ENCODE peak calls at places on chromosomes 2 and 18, in nine cellular contexts. One of them, this sample, is unnamed.
A peak's percentile ranks its signal among the peaks of the same experiment; 100 is the strongest.

GRCh38 chr2:126828471-126828870 is 70.2 kb upstream of the TEX51 start:
- DNase-seq in prostate gland: no peak
- DNase-seq in spleen: no peak
- DNase-seq in HL-60: peak; percentile 83
- DNase-seq in HCT116: no peak
- DNase-seq in CD8-positive, alpha-beta T cell: no peak
- DNase-seq in suprapubic skin: no peak
- DNase-seq in body of pancreas: no peak
- DNase-seq in pancreas: no peak
- DNase-seq in this sample: no peak

GRCh38 chr2:26591619-26592505 is 49.3 kb downstream of the CIB4 start:
- DNase-seq in prostate gland: no peak
- DNase-seq in spleen: peak; percentile 66
- DNase-seq in HL-60: no peak
- DNase-seq in HCT116: no peak
- DNase-seq in CD8-positive, alpha-beta T cell: no peak
- DNase-seq in suprapubic skin: peak; percentile 25
- DNase-seq in body of pancreas: no peak
- DNase-seq in pancreas: peak; percentile 32
- DNase-seq in this sample: no peak

GRCh38 chr2:237691200-237691907 is 64.0 kb downstream of the LRRFIP1 start:
- DNase-seq in prostate gland: no peak
- DNase-seq in spleen: peak; percentile 100
- DNase-seq in HL-60: no peak
- DNase-seq in HCT116: no peak
- DNase-seq in CD8-positive, alpha-beta T cell: peak; percentile 52
- DNase-seq in suprapubic skin: no peak
- DNase-seq in body of pancreas: peak; percentile 38
- DNase-seq in pancreas: peak; percentile 74
- DNase-seq in this sample: no peak

GRCh38 chr18:38576349-38576748 is 1010.8 kb upstream of the CELF4 start:
- DNase-seq in prostate gland: no peak
- DNase-seq in spleen: no peak
- DNase-seq in HL-60: no peak
- DNase-seq in HCT116: no peak
- DNase-seq in CD8-positive, alpha-beta T cell: no peak
- DNase-seq in suprapubic skin: no peak
- DNase-seq in body of pancreas: no peak
- DNase-seq in pancreas: no peak
- DNase-seq in this sample: no peak

GRCh38 chr18:66344227-66344626 is 259.7 kb downstream of the CDH19 start:
- DNase-seq in prostate gland: no peak
- DNase-seq in spleen: no peak
- DNase-seq in HL-60: no peak
- DNase-seq in HCT116: no peak
- DNase-seq in CD8-positive, alpha-beta T cell: no peak
- DNase-seq in suprapubic skin: no peak
- DNase-seq in body of pancreas: no peak
- DNase-seq in pancreas: no peak
- DNase-seq in this sample: no peak

GRCh38 chr2:239910851-239911629 is 114.1 kb downstream of the NDUFA10 start:
- DNase-seq in prostate gland: no peak
- DNase-seq in spleen: peak; percentile 86
- DNase-seq in HL-60: peak; percentile 97
- DNase-seq in HCT116: no peak
- DNase-seq in CD8-positive, alpha-beta T cell: no peak
- DNase-seq in suprapubic skin: no peak
- DNase-seq in body of pancreas: no peak
- DNase-seq in pancreas: peak; percentile 41
- DNase-seq in this sample: no peak

GRCh38 chr2:15189236-15189635 is 371.9 kb downstream of the NBAS start:
- DNase-seq in prostate gland: no peak
- DNase-seq in spleen: no peak
- DNase-seq in HL-60: no peak
- DNase-seq in HCT116: no peak
- DNase-seq in CD8-positive, alpha-beta T cell: no peak
- DNase-seq in suprapubic skin: no peak
- DNase-seq in body of pancreas: no peak
- DNase-seq in pancreas: no peak
- DNase-seq in this sample: no peak

GRCh38 chr2:45793998-45794720 is 142.7 kb downstream of the PRKCE start:
- DNase-seq in prostate gland: no peak
- DNase-seq in spleen: no peak
- DNase-seq in HL-60: no peak
- DNase-seq in HCT116: no peak
- DNase-seq in CD8-positive, alpha-beta T cell: no peak
- DNase-seq in suprapubic skin: no peak
- DNase-seq in body of pancreas: no peak
- DNase-seq in pancreas: no peak
- DNase-seq in this sample: no peak

GRCh38 chr2:183010112-183010511 is 28.1 kb downstream of the NCKAP1 start:
- DNase-seq in prostate gland: no peak
- DNase-seq in spleen: no peak
- DNase-seq in HL-60: no peak
- DNase-seq in HCT116: peak; percentile 28
- DNase-seq in CD8-positive, alpha-beta T cell: no peak
- DNase-seq in suprapubic skin: no peak
- DNase-seq in body of pancreas: no peak
- DNase-seq in pancreas: no peak
- DNase-seq in this sample: no peak

GRCh38 chr2:2189112-2189398 is 142.0 kb downstream of the MYT1L start:
- DNase-seq in prostate gland: no peak
- DNase-seq in spleen: no peak
- DNase-seq in HL-60: no peak
- DNase-seq in HCT116: no peak
- DNase-seq in CD8-positive, alpha-beta T cell: no peak
- DNase-seq in suprapubic skin: no peak
- DNase-seq in body of pancreas: no peak
- DNase-seq in pancreas: no peak
- DNase-seq in this sample: no peak

GRCh38 chr2:207188601-207189000 is 22.9 kb upstream of the KLF7 start:
- DNase-seq in prostate gland: no peak
- DNase-seq in spleen: no peak
- DNase-seq in HL-60: no peak
- DNase-seq in HCT116: no peak
- DNase-seq in CD8-positive, alpha-beta T cell: no peak
- DNase-seq in suprapubic skin: no peak
- DNase-seq in body of pancreas: no peak
- DNase-seq in pancreas: no peak
- DNase-seq in this sample: no peak

GRCh38 chr18:54805571-54806334 is 22.5 kb upstream of the RAB27B start:
- DNase-seq in prostate gland: no peak
- DNase-seq in spleen: no peak
- DNase-seq in HL-60: no peak
- DNase-seq in HCT116: no peak
- DNase-seq in CD8-positive, alpha-beta T cell: no peak
- DNase-seq in suprapubic skin: no peak
- DNase-seq in body of pancreas: no peak
- DNase-seq in pancreas: no peak
- DNase-seq in this sample: peak; percentile 54

GRCh38 chr18:48924621-48925601 is 25.9 kb downstream of the SMAD7 start:
- DNase-seq in prostate gland: no peak
- DNase-seq in spleen: no peak
- DNase-seq in HL-60: no peak
- DNase-seq in HCT116: no peak
- DNase-seq in CD8-positive, alpha-beta T cell: no peak
- DNase-seq in suprapubic skin: no peak
- DNase-seq in body of pancreas: no peak
- DNase-seq in pancreas: no peak
- DNase-seq in this sample: no peak

GRCh38 chr2:103959174-103960125 is 894.5 kb upstream of the POU3F3 start:
- DNase-seq in prostate gland: no peak
- DNase-seq in spleen: no peak
- DNase-seq in HL-60: peak; percentile 4
- DNase-seq in HCT116: no peak
- DNase-seq in CD8-positive, alpha-beta T cell: no peak
- DNase-seq in suprapubic skin: no peak
- DNase-seq in body of pancreas: peak; percentile 37
- DNase-seq in pancreas: no peak
- DNase-seq in this sample: no peak
- TF ChIP-seq CTCF in prostate gland: no peak
- TF ChIP-seq CTCF in spleen: peak; percentile 11
- TF ChIP-seq CTCF in HL-60: peak; percentile 46
- TF ChIP-seq CTCF in HCT116: no peak
- TF ChIP-seq CTCF in CD8-positive, alpha-beta T cell: no peak
- TF ChIP-seq CTCF in suprapubic skin: peak; percentile 65
- TF ChIP-seq CTCF in body of pancreas: no peak
- TF ChIP-seq CTCF in pancreas: no peak
- TF ChIP-seq CTCF in this sample: peak; percentile 90

GRCh38 chr18:8989017-8989416 is 113.5 kb upstream of the NDUFV2 start:
- DNase-seq in prostate gland: no peak
- DNase-seq in spleen: no peak
- DNase-seq in HL-60: peak; percentile 75
- DNase-seq in HCT116: no peak
- DNase-seq in CD8-positive, alpha-beta T cell: no peak
- DNase-seq in suprapubic skin: no peak
- DNase-seq in body of pancreas: no peak
- DNase-seq in pancreas: no peak
- DNase-seq in this sample: no peak
- H3K27me3 ChIP-seq in prostate gland: no peaks in the 10 kb centered on the region
- H3K27me3 ChIP-seq in spleen: peaks cover 4% of the 10 kb centered on the region
- H3K27me3 ChIP-seq in HL-60: no peaks in the 10 kb centered on the region
- H3K27me3 ChIP-seq in HCT116: no peaks in the 10 kb centered on the region
- H3K27me3 ChIP-seq in CD8-positive, alpha-beta T cell: no peaks in the 10 kb centered on the region
- H3K27me3 ChIP-seq in suprapubic skin: no peaks in the 10 kb centered on the region
- H3K27me3 ChIP-seq in body of pancreas: no peaks in the 10 kb centered on the region
- H3K27me3 ChIP-seq in pancreas: no peaks in the 10 kb centered on the region
- H3K27me3 ChIP-seq in this sample: no peaks in the 10 kb centered on the region

GRCh38 chr2:227529871-227530270 is 57.9 kb downstream of the AGFG1 start:
- DNase-seq in prostate gland: no peak
- DNase-seq in spleen: no peak
- DNase-seq in HL-60: no peak
- DNase-seq in HCT116: no peak
- DNase-seq in CD8-positive, alpha-beta T cell: no peak
- DNase-seq in suprapubic skin: no peak
- DNase-seq in body of pancreas: no peak
- DNase-seq in pancreas: no peak
- DNase-seq in this sample: no peak
- H3K4me3 ChIP-seq in prostate gland: no peak overlapping the region
- H3K4me3 ChIP-seq in spleen: no peak overlapping the region
- H3K4me3 ChIP-seq in HL-60: no peak overlapping the region
- H3K4me3 ChIP-seq in HCT116: no peak overlapping the region
- H3K4me3 ChIP-seq in CD8-positive, alpha-beta T cell: no peak overlapping the region
- H3K4me3 ChIP-seq in suprapubic skin: no peak overlapping the region
- H3K4me3 ChIP-seq in body of pancreas: no peak overlapping the region
- H3K4me3 ChIP-seq in pancreas: no peak overlapping the region
- H3K4me3 ChIP-seq in this sample: no peak overlapping the region

GRCh38 chr2:17915811-17916523 is 37.5 kb downstream of the KCNS3 start:
- DNase-seq in prostate gland: no peak
- DNase-seq in spleen: no peak
- DNase-seq in HL-60: no peak
- DNase-seq in HCT116: no peak
- DNase-seq in CD8-positive, alpha-beta T cell: no peak
- DNase-seq in suprapubic skin: no peak
- DNase-seq in body of pancreas: no peak
- DNase-seq in pancreas: no peak
- DNase-seq in this sample: no peak
- TF ChIP-seq CTCF in prostate gland: no peak
- TF ChIP-seq CTCF in spleen: no peak
- TF ChIP-seq CTCF in HL-60: no peak
- TF ChIP-seq CTCF in HCT116: no peak
- TF ChIP-seq CTCF in CD8-positive, alpha-beta T cell: no peak
- TF ChIP-seq CTCF in suprapubic skin: no peak
- TF ChIP-seq CTCF in body of pancreas: no peak
- TF ChIP-seq CTCF in pancreas: no peak
- TF ChIP-seq CTCF in this sample: no peak

GRCh38 chr2:189020179-189020578 is 46.0 kb downstream of the COL3A1 start:
- DNase-seq in prostate gland: no peak
- DNase-seq in spleen: no peak
- DNase-seq in HL-60: no peak
- DNase-seq in HCT116: no peak
- DNase-seq in CD8-positive, alpha-beta T cell: no peak
- DNase-seq in suprapubic skin: no peak
- DNase-seq in body of pancreas: no peak
- DNase-seq in pancreas: no peak
- DNase-seq in this sample: no peak
- H3K27me3 ChIP-seq in prostate gland: no peaks in the 10 kb centered on the region
- H3K27me3 ChIP-seq in spleen: no peaks in the 10 kb centered on the region
- H3K27me3 ChIP-seq in HL-60: no peaks in the 10 kb centered on the region
- H3K27me3 ChIP-seq in HCT116: no peaks in the 10 kb centered on the region
- H3K27me3 ChIP-seq in CD8-positive, alpha-beta T cell: no peaks in the 10 kb centered on the region
- H3K27me3 ChIP-seq in suprapubic skin: no peaks in the 10 kb centered on the region
- H3K27me3 ChIP-seq in body of pancreas: no peaks in the 10 kb centered on the region
- H3K27me3 ChIP-seq in pancreas: no peaks in the 10 kb centered on the region
- H3K27me3 ChIP-seq in this sample: no peaks in the 10 kb centered on the region

GRCh38 chr2:232420463-232421188 is 14.0 kb downstream of the ALPG start:
- DNase-seq in prostate gland: peak; percentile 43
- DNase-seq in spleen: peak; percentile 64
- DNase-seq in HL-60: peak; percentile 12
- DNase-seq in HCT116: no peak
- DNase-seq in CD8-positive, alpha-beta T cell: peak; percentile 25
- DNase-seq in suprapubic skin: no peak
- DNase-seq in body of pancreas: peak; percentile 71
- DNase-seq in pancreas: peak; percentile 83
- DNase-seq in this sample: no peak
- H3K4me3 ChIP-seq in prostate gland: peak overlapping the region; percentile 25
- H3K4me3 ChIP-seq in spleen: no peak overlapping the region
- H3K4me3 ChIP-seq in HL-60: no peak overlapping the region
- H3K4me3 ChIP-seq in HCT116: peak overlapping the region; percentile 66
- H3K4me3 ChIP-seq in CD8-positive, alpha-beta T cell: peak overlapping the region; percentile 49
- H3K4me3 ChIP-seq in suprapubic skin: peak overlapping the region; percentile 34
- H3K4me3 ChIP-seq in body of pancreas: no peak overlapping the region
- H3K4me3 ChIP-seq in pancreas: peak overlapping the region; percentile 29
- H3K4me3 ChIP-seq in this sample: no peak overlapping the region

This sample was measured in kidney epithelial cell.